ENCODE peak calls at places on chromosomes 11 and 22, in eight cellular contexts. One of them, this sample, is unnamed.
A peak's percentile ranks its signal among the peaks of the same experiment; 100 is the strongest.

GRCh38 chr22:29879738-29880137 is 3.2 kb upstream of the MTMR3 start:
- DNase-seq in psoas muscle: no peak
- DNase-seq in fibroblast of lung: no peak
- DNase-seq in HCT116: peak; percentile 10
- DNase-seq in lower lobe of right lung: no peak
- DNase-seq in tibial artery: no peak
- DNase-seq in upper lobe of right lung: no peak
- DNase-seq in spleen: no peak
- DNase-seq in this sample: no peak

GRCh38 chr11:94880216-94880615 is 93.1 kb downstream of the CWC15 start:
- DNase-seq in tibial artery: no peak
- DNase-seq in spleen: no peak
- DNase-seq in psoas muscle: no peak
- DNase-seq in fibroblast of lung: peak; percentile 76
- DNase-seq in HCT116: peak; percentile 41
- DNase-seq in upper lobe of right lung: no peak
- DNase-seq in lower lobe of right lung: no peak
- DNase-seq in this sample: no peak

GRCh38 chr11:135002236-135002635 is 590.2 kb upstream of the B3GAT1 start:
- DNase-seq in upper lobe of right lung: no peak
- DNase-seq in lower lobe of right lung: no peak
- DNase-seq in psoas muscle: no peak
- DNase-seq in spleen: no peak
- DNase-seq in HCT116: no peak
- DNase-seq in tibial artery: no peak
- DNase-seq in fibroblast of lung: no peak
- DNase-seq in this sample: no peak

GRCh38 chr22:49090061-49090852 is 737.4 kb downstream of the BRD1 start:
- DNase-seq in tibial artery: no peak
- DNase-seq in psoas muscle: peak; percentile 22
- DNase-seq in upper lobe of right lung: peak; percentile 60
- DNase-seq in fibroblast of lung: no peak
- DNase-seq in lower lobe of right lung: no peak
- DNase-seq in spleen: peak; percentile 50
- DNase-seq in HCT116: no peak
- DNase-seq in this sample: no peak

GRCh38 chr11:116871248-116871647 is 33.8 kb upstream of the APOA1 start:
- DNase-seq in lower lobe of right lung: no peak
- DNase-seq in spleen: no peak
- DNase-seq in tibial artery: no peak
- DNase-seq in fibroblast of lung: peak; percentile 95
- DNase-seq in HCT116: no peak
- DNase-seq in psoas muscle: no peak
- DNase-seq in upper lobe of right lung: no peak
- DNase-seq in this sample: no peak

GRCh38 chr11:16867097-16867496 is 128.7 kb downstream of the C11orf58 start:
- DNase-seq in fibroblast of lung: no peak
- DNase-seq in lower lobe of right lung: no peak
- DNase-seq in upper lobe of right lung: no peak
- DNase-seq in HCT116: no peak
- DNase-seq in tibial artery: no peak
- DNase-seq in psoas muscle: no peak
- DNase-seq in spleen: no peak
- DNase-seq in this sample: no peak

GRCh38 chr11:122937978-122938377 is 43.7 kb downstream of the BSX start:
- DNase-seq in HCT116: no peak
- DNase-seq in psoas muscle: no peak
- DNase-seq in fibroblast of lung: no peak
- DNase-seq in lower lobe of right lung: no peak
- DNase-seq in upper lobe of right lung: no peak
- DNase-seq in tibial artery: no peak
- DNase-seq in spleen: no peak
- DNase-seq in this sample: no peak

GRCh38 chr11:15819679-15820286 is 536.6 kb downstream of the SOX6 start:
- DNase-seq in spleen: peak; percentile 88
- DNase-seq in HCT116: peak; percentile 29
- DNase-seq in tibial artery: peak; percentile 60
- DNase-seq in upper lobe of right lung: peak; percentile 87
- DNase-seq in psoas muscle: peak; percentile 87
- DNase-seq in fibroblast of lung: peak; percentile 42
- DNase-seq in lower lobe of right lung: peak; percentile 82
- DNase-seq in this sample: peak; percentile 25

GRCh38 chr11:79082280-79082679 is 358.6 kb downstream of the TENM4 start:
- DNase-seq in HCT116: no peak
- DNase-seq in upper lobe of right lung: no peak
- DNase-seq in lower lobe of right lung: no peak
- DNase-seq in spleen: no peak
- DNase-seq in tibial artery: no peak
- DNase-seq in psoas muscle: no peak
- DNase-seq in fibroblast of lung: no peak
- DNase-seq in this sample: no peak

GRCh38 chr22:19694696-19695095 is 19.6 kb upstream of the SEPTIN5 start:
- DNase-seq in HCT116: no peak
- DNase-seq in upper lobe of right lung: peak; percentile 55
- DNase-seq in tibial artery: no peak
- DNase-seq in lower lobe of right lung: no peak
- DNase-seq in fibroblast of lung: no peak
- DNase-seq in psoas muscle: no peak
- DNase-seq in spleen: peak; percentile 43
- DNase-seq in this sample: no peak

GRCh38 chr22:40196628-40197027 is 18.9 kb downstream of the TNRC6B start:
- DNase-seq in spleen: no peak
- DNase-seq in tibial artery: no peak
- DNase-seq in fibroblast of lung: peak; percentile 97
- DNase-seq in psoas muscle: no peak
- DNase-seq in upper lobe of right lung: no peak
- DNase-seq in HCT116: no peak
- DNase-seq in lower lobe of right lung: no peak
- DNase-seq in this sample: no peak

GRCh38 chr11:10975287-10975721 is 117.5 kb upstream of the ZBED5 start:
- DNase-seq in fibroblast of lung: peak; percentile 7
- DNase-seq in psoas muscle: no peak
- DNase-seq in lower lobe of right lung: no peak
- DNase-seq in spleen: no peak
- DNase-seq in HCT116: no peak
- DNase-seq in tibial artery: no peak
- DNase-seq in upper lobe of right lung: no peak
- DNase-seq in this sample: no peak

GRCh38 chr11:18775492-18776292 is 15.9 kb downstream of the PTPN5 start:
- DNase-seq in fibroblast of lung: no peak
- DNase-seq in HCT116: peak; percentile 64
- DNase-seq in upper lobe of right lung: peak; percentile 84
- DNase-seq in tibial artery: no peak
- DNase-seq in psoas muscle: peak; percentile 64
- DNase-seq in lower lobe of right lung: peak; percentile 72
- DNase-seq in spleen: no peak
- DNase-seq in this sample: no peak

GRCh38 chr22:50046019-50046415 is 12.1 kb downstream of the TTLL8 start:
- DNase-seq in tibial artery: no peak
- DNase-seq in psoas muscle: no peak
- DNase-seq in spleen: no peak
- DNase-seq in lower lobe of right lung: no peak
- DNase-seq in HCT116: no peak
- DNase-seq in fibroblast of lung: no peak
- DNase-seq in upper lobe of right lung: no peak
- DNase-seq in this sample: no peak

GRCh38 chr11:108012139-108012725 is 3.5 kb downstream of the CUL5 start:
- DNase-seq in psoas muscle: no peak
- DNase-seq in spleen: no peak
- DNase-seq in upper lobe of right lung: no peak
- DNase-seq in HCT116: no peak
- DNase-seq in fibroblast of lung: no peak
- DNase-seq in lower lobe of right lung: no peak
- DNase-seq in tibial artery: no peak
- DNase-seq in this sample: no peak

GRCh38 chr11:108008656-108009496 is at the start of gene CUL5:
- DNase-seq in spleen: peak; percentile 97
- DNase-seq in fibroblast of lung: peak; percentile 90
- DNase-seq in HCT116: peak; percentile 86
- DNase-seq in upper lobe of right lung: peak; percentile 96
- DNase-seq in psoas muscle: peak; percentile 96
- DNase-seq in tibial artery: peak; percentile 91
- DNase-seq in lower lobe of right lung: peak; percentile 93
- DNase-seq in this sample: peak; percentile 71

GRCh38 chr11:108007819-108008218 is 879 bp upstream of the CUL5 start:
- DNase-seq in lower lobe of right lung: no peak
- DNase-seq in upper lobe of right lung: no peak
- DNase-seq in spleen: peak; percentile 76
- DNase-seq in psoas muscle: no peak
- DNase-seq in fibroblast of lung: no peak
- DNase-seq in HCT116: no peak
- DNase-seq in tibial artery: peak; percentile 21
- DNase-seq in this sample: no peak

DNA sequence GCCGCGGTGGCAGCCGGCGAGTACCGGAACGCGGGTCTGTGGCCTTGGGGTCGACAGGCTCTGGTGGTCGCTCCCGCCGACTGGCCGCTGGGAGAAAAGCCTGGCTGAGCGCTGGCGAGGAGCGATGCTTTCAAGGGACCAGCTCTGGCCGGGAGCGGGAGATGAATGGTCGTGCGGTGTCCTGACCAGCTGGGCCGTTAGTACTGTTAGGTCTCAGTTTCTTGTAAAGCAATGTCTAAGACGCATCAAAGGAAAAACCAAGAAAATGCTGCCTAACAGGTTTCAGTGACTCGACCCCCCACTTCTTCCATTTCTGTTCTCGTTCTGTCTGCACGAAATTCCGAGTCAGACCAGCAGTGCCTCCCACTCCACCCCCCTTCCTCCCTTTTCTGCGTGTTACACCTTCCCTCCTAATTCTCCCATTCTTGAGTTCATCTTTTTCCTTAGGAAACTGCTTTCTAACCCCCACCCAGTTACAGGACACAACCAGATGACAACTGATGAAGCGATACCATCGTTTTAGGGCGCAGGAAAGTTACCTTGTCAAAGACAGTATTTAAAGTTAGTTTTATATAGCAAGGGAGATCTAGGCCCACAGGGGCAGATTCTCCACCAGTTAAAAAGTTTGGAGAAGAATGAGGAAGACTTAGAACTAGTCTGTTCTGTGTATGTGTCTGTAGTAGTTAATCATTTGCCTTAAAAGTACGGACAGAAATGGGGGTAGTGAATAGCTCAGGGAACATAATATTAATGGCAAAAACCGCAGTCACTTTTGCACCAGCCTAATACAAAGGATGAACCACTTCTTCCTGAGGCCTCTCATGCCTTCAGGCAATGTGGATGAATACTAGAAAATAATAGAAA is 1.0 kb downstream of the CUL5 start:
- DNase-seq in spleen: no peak
- DNase-seq in tibial artery: no peak
- DNase-seq in fibroblast of lung: peak; percentile 12
- DNase-seq in upper lobe of right lung: no peak
- DNase-seq in HCT116: no peak
- DNase-seq in lower lobe of right lung: no peak
- DNase-seq in psoas muscle: no peak
- DNase-seq in this sample: no peak
- H3K4me1 ChIP-seq in spleen: peaks cover 53% of the 10 kb centered on the region
- H3K4me1 ChIP-seq in tibial artery: peaks cover 16% of the 10 kb centered on the region
- H3K4me1 ChIP-seq in fibroblast of lung: no peaks in the 10 kb centered on the region
- H3K4me1 ChIP-seq in upper lobe of right lung: peaks cover 46% of the 10 kb centered on the region
- H3K4me1 ChIP-seq in HCT116: peaks cover 2% of the 10 kb centered on the region
- H3K4me1 ChIP-seq in lower lobe of right lung: peaks cover 48% of the 10 kb centered on the region
- H3K4me1 ChIP-seq in psoas muscle: peaks cover 43% of the 10 kb centered on the region
- H3K4me1 ChIP-seq in this sample: no peaks in the 10 kb centered on the region

DNA sequence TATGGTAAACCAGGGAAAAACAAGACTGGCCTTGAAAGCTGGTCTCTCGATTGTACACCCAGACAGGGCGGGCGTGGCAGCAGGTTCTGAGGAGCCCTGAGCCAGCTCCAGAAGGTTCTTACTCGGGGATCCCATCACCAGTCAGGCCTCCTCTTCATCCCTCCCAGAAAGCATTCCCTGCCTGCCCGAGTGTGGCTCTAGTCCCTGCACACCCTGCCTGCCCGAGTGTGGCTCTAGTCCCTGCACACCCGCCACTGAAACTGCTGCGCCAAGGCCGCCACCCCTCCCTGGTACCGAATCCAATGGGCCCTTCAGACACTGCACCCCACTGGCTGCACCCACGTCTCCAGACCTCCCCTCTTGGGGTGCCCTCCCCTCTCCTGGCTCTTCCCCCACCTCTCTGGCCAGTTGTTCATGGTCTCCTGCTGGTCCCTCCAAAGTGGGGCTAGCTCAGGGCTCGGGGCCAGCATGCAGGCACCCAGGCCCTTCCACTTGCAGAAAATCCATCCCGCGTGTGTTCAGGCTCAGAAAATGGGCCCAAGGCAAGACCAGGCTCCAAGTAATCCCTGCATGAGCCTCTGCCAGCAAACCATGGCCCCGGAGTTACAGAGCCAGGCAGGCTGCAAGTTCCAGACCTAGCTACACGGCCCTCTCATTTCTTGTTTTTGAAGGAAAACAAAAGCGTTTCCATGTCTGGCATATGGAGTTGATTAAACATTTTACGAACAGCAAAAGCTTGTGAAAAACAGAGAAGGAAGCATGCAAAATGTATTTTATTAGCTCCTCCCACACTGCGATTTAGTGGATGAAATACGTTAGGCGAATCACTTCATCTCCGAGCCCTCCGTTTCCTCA is 29.9 kb downstream of the KIAA0930 start:
- DNase-seq in spleen: peak; percentile 44
- DNase-seq in upper lobe of right lung: peak; percentile 61
- DNase-seq in fibroblast of lung: no peak
- DNase-seq in tibial artery: no peak
- DNase-seq in HCT116: no peak
- DNase-seq in lower lobe of right lung: no peak
- DNase-seq in psoas muscle: peak; percentile 43
- DNase-seq in this sample: no peak
- H3K4me3 ChIP-seq in spleen: no peak overlapping the region
- H3K4me3 ChIP-seq in upper lobe of right lung: no peak overlapping the region
- H3K4me3 ChIP-seq in fibroblast of lung: no peak overlapping the region
- H3K4me3 ChIP-seq in tibial artery: peak overlapping the region; percentile 52
- H3K4me3 ChIP-seq in HCT116: no peak overlapping the region
- H3K4me3 ChIP-seq in lower lobe of right lung: no peak overlapping the region
- H3K4me3 ChIP-seq in psoas muscle: peak overlapping the region; percentile 57
- H3K4me3 ChIP-seq in this sample: no peak overlapping the region

GRCh38 chr11:72780291-72781062 is 13.4 kb downstream of the STARD10 start:
- DNase-seq in spleen: no peak
- DNase-seq in psoas muscle: no peak
- DNase-seq in tibial artery: no peak
- DNase-seq in HCT116: no peak
- DNase-seq in upper lobe of right lung: no peak
- DNase-seq in lower lobe of right lung: no peak
- DNase-seq in fibroblast of lung: no peak
- DNase-seq in this sample: no peak
- H3K27ac ChIP-seq in spleen: no peak overlapping the region
- H3K27ac ChIP-seq in psoas muscle: no peak overlapping the region
- H3K27ac ChIP-seq in tibial artery: peak overlapping the region; percentile 56
- H3K27ac ChIP-seq in HCT116: peak overlapping the region; percentile 44
- H3K27ac ChIP-seq in upper lobe of right lung: peak overlapping the region; percentile 66
- H3K27ac ChIP-seq in lower lobe of right lung: peak overlapping the region; percentile 64
- H3K27ac ChIP-seq in fibroblast of lung: no peak overlapping the region
- H3K27ac ChIP-seq in this sample: no peak overlapping the region

GRCh38 chr11:115585361-115586024 is 81.3 kb upstream of the CADM1 start:
- DNase-seq in psoas muscle: no peak
- DNase-seq in spleen: no peak
- DNase-seq in tibial artery: no peak
- DNase-seq in upper lobe of right lung: no peak
- DNase-seq in fibroblast of lung: no peak
- DNase-seq in HCT116: no peak
- DNase-seq in lower lobe of right lung: no peak
- DNase-seq in this sample: no peak
- H3K4me1 ChIP-seq in psoas muscle: no peaks in the 10 kb centered on the region
- H3K4me1 ChIP-seq in spleen: no peaks in the 10 kb centered on the region
- H3K4me1 ChIP-seq in tibial artery: no peaks in the 10 kb centered on the region
- H3K4me1 ChIP-seq in upper lobe of right lung: no peaks in the 10 kb centered on the region
- H3K4me1 ChIP-seq in fibroblast of lung: no peaks in the 10 kb centered on the region
- H3K4me1 ChIP-seq in HCT116: no peaks in the 10 kb centered on the region
- H3K4me1 ChIP-seq in lower lobe of right lung: no peaks in the 10 kb centered on the region
- H3K4me1 ChIP-seq in this sample: no peaks in the 10 kb centered on the region